ENCODE peak calls at places on chromosomes 5 and 9, in nine cellular contexts. T, H, S, V, J, D, B, G and L are unnamed samples.

GRCh38 chr5:174533771-174534221 is 190.6 kb upstream of the MSX2 start:
- DNase-seq in T (peak; percentile 93), D (no peak), V (no peak), H (no peak), G (no peak), B (no peak), S (no peak), J (no peak), L (no peak)

GRCh38 chr5:110790673-110791072 is 51.9 kb downstream of the SLC25A46 start:
- DNase-seq in S (no peak), B (no peak), D (no peak), H (no peak), T (peak; percentile 20), G (no peak), V (no peak), J (no peak), L (no peak)

GRCh38 chr9:133170716-133171115 is 7.0 kb upstream of the GBGT1 start:
- DNase-seq in D (peak; percentile 56), B (no peak), T (no peak), S (no peak), G (no peak), V (no peak), J (no peak), H (no peak), L (no peak)

GRCh38 chr5:119318256-119318914 is 37.4 kb upstream of the TNFAIP8 start:
- DNase-seq in J (no peak), T (peak; percentile 56), G (no peak), D (peak; percentile 78), S (no peak), H (no peak), B (no peak), V (no peak), L (no peak)

GRCh38 chr5:169581580-169582227 is 1.9 kb upstream of the SPDL1 start:
- DNase-seq in V (peak; percentile 23), G (peak; percentile 22), J (peak; percentile 62), D (no peak), H (peak; percentile 71), B (peak; percentile 4), T (peak; percentile 60), S (peak; percentile 51), L (no peak)

GRCh38 chr5:75037106-75037505 is 15.3 kb downstream of the GCNT4 start:
- DNase-seq in S (no peak), D (no peak), B (no peak), H (peak; percentile 24), G (no peak), V (no peak), J (no peak), T (peak; percentile 88), L (peak; percentile 56)

GRCh38 chr9:97769208-97769607 is 72.1 kb upstream of the XPA start:
- DNase-seq in J (no peak), B (no peak), H (no peak), V (no peak), T (no peak), G (no peak), D (no peak), S (no peak), L (no peak)

GRCh38 chr5:43514471-43514815 is 505 bp downstream of the C5orf34 start:
- DNase-seq in H (peak; percentile 8), S (no peak), J (no peak), G (no peak), B (no peak), V (no peak), T (peak; percentile 54), D (no peak), L (no peak)

GRCh38 chr5:123119334-123119986 is 30.4 kb downstream of the PRDM6 start:
- DNase-seq in T (peak; percentile 29), D (no peak), H (no peak), B (no peak), G (no peak), J (peak; percentile 77), S (no peak), V (no peak), L (peak; percentile 94)

GRCh38 chr5:137304227-137304874 is 194.8 kb downstream of the SPOCK1 start:
- DNase-seq in B (no peak), G (no peak), H (peak; percentile 24), T (no peak), D (no peak), J (no peak), S (no peak), V (peak; percentile 97), L (no peak)

GRCh38 chr9:133747309-133747708 is 9.2 kb upstream of the SARDH start:
- DNase-seq in T (no peak), B (no peak), H (no peak), D (no peak), G (no peak), J (no peak), V (no peak), S (no peak), L (no peak)

GRCh38 chr5:167549763-167550162 is 741.7 kb upstream of the WWC1 start:
- DNase-seq in J (no peak), V (no peak), G (no peak), H (no peak), D (no peak), B (no peak), S (no peak), T (no peak), L (no peak)